ENCODE peak calls at places on chromosomes 13 and 19, in eight cellular contexts. X is BE2C; S is Calu3; G is HS-5; R is NCI-H1092 treated with DMSO at 0.1 percent for 48 hours; T is cerebellum; O is activated CD4-positive, alpha-beta T cell treated with anti-CD3 and anti-CD28 coated beads, Interleukin-2, amount 50 U/mL, for 4 hours; A is lung. N is an unnamed sample.

GRCh38 chr19:48874309-48875135 is 2.3 kb downstream of the PPP1R15A start:
- DNase-seq in X (peak; percentile 54), S (no peak), G (peak; percentile 68), R (no peak), T (no peak), O (no peak), A (no peak), N (peak; percentile 70)

GRCh38 chr19:3977242-3978143 is 6.6 kb upstream of the DAPK3 start:
- DNase-seq in X (peak; percentile 50), S (no peak), G (no peak), R (no peak), T (no peak), O (no peak), A (no peak), N (no peak)

GRCh38 chr19:55440411-55441105 is 2.5 kb downstream of the SHISA7 start:
- DNase-seq in X (peak; percentile 73), S (no peak), G (no peak), R (no peak), T (no peak), O (no peak), A (no peak), N (no peak)

GRCh38 chr19:16349551-16350171 is 25.0 kb downstream of the KLF2 start:
- DNase-seq in X (no peak), S (no peak), G (no peak), R (no peak), T (no peak), O (no peak), A (no peak), N (no peak)

GRCh38 chr13:21757721-21758120 is 86.8 kb downstream of the FGF9 start:
- DNase-seq in X (no peak), S (no peak), G (no peak), R (no peak), T (no peak), O (no peak), A (no peak), N (no peak)

GRCh38 chr19:8731428-8732169 is 10.2 kb downstream of the OR2Z1 start:
- DNase-seq in X (no peak), S (no peak), G (no peak), R (no peak), T (no peak), O (no peak), A (no peak), N (no peak)

GRCh38 chr19:575527-576506 is 3.4 kb downstream of the BSG start:
- DNase-seq in X (peak; percentile 61), S (no peak), G (no peak), R (no peak), T (peak; percentile 41), O (no peak), A (no peak), N (no peak)

GRCh38 chr13:20191902-20192469 is 752 bp downstream of the GJB2 start:
- DNase-seq in X (no peak), S (peak; percentile 28), G (no peak), R (no peak), T (no peak), O (no peak), A (no peak), N (no peak)

GRCh38 chr19:42132851-42133528 is 744 bp upstream of the POU2F2 start:
- DNase-seq in X (peak; percentile 69), S (peak; percentile 92), G (no peak), R (peak; percentile 57), T (peak; percentile 95), O (peak; percentile 75), A (peak; percentile 51), N (peak; percentile 23)

GRCh38 chr19:52700673-52701072 is 34.2 kb downstream of the ZNF611 start:
- DNase-seq in X (no peak), S (no peak), G (no peak), R (no peak), T (no peak), O (no peak), A (no peak), N (no peak)

GRCh38 chr13:40974460-40975407 is 44.4 kb downstream of the ELF1 start:
- DNase-seq in X (peak; percentile 12), S (peak; percentile 30), G (no peak), R (no peak), T (no peak), O (no peak), A (no peak), N (peak; percentile 1)

GRCh38 chr13:107035778-107036177 is 467.8 kb upstream of the ARGLU1 start:
- DNase-seq in X (no peak), S (no peak), G (peak; percentile 2), R (no peak), T (no peak), O (no peak), A (no peak), N (no peak)

GRCh38 chr19:5967994-5968430 is 9.9 kb downstream of the RANBP3 start:
- DNase-seq in X (peak; percentile 70), S (peak; percentile 57), G (no peak), R (peak; percentile 26), T (peak; percentile 82), O (peak; percentile 53), A (peak; percentile 65), N (no peak)

GRCh38 chr13:111382877-111383276 is 62.4 kb downstream of the TEX29 start:
- DNase-seq in X (no peak), S (no peak), G (no peak), R (no peak), T (no peak), O (no peak), A (no peak), N (no peak)

GRCh38 chr13:110340812-110341444 is 33.8 kb downstream of the COL4A2 start:
- DNase-seq in X (no peak), S (no peak), G (no peak), R (no peak), T (no peak), O (peak; percentile 36), A (peak; percentile 59), N (no peak)

GRCh38 chr19:38711726-38712153 is 32.5 kb downstream of the CAPN12 start:
- DNase-seq in X (no peak), S (no peak), G (peak; percentile 47), R (no peak), T (no peak), O (no peak), A (peak; percentile 72), N (peak; percentile 88)

GRCh38 chr19:28558783-28559182 is 654.2 kb downstream of the UQCRFS1 start:
- DNase-seq in X (no peak), S (no peak), G (no peak), R (no peak), T (no peak), O (no peak), A (peak; percentile 7), N (no peak)

GRCh38 chr13:19818223-19818842 is 35.6 kb upstream of the PSPC1 start:
- DNase-seq in X (peak; percentile 52), S (peak; percentile 11), G (no peak), R (no peak), T (no peak), O (peak; percentile 14), A (peak; percentile 74), N (no peak)

GRCh38 chr13:102517959-102518358 is 78.8 kb upstream of the TPP2 start:
- DNase-seq in X (no peak), S (no peak), G (peak; percentile 3), R (no peak), T (no peak), O (no peak), A (no peak), N (no peak)

GRCh38 chr19:10289167-10289835 is 451 bp upstream of the ICAM5 start:
- DNase-seq in X (peak; percentile 57), S (no peak), G (peak; percentile 80), R (peak; percentile 33), T (no peak), O (peak; percentile 61), A (peak; percentile 72), N (peak; percentile 79)

GRCh38 chr13:93700115-93700514 is 473.5 kb downstream of the GPC6 start:
- DNase-seq in X (no peak), S (no peak), G (no peak), R (no peak), T (no peak), O (no peak), A (no peak), N (no peak)

GRCh38 chr19:8491574-8491973 is 10.9 kb downstream of the PRAM1 start:
- DNase-seq in X (no peak), S (no peak), G (no peak), R (no peak), T (no peak), O (no peak), A (no peak), N (no peak)

GRCh38 chr13:76820759-76821158 is 65.4 kb downstream of the KCTD12 start:
- DNase-seq in X (no peak), S (no peak), G (no peak), R (no peak), T (no peak), O (no peak), A (no peak), N (no peak)

GRCh38 chr13:48749144-48749543 is 95.4 kb downstream of the CYSLTR2 start:
- DNase-seq in X (no peak), S (no peak), G (no peak), R (no peak), T (no peak), O (no peak), A (no peak), N (no peak)

GRCh38 chr19:40272261-40272660 is 12.9 kb downstream of the AKT2 start:
- DNase-seq in X (no peak), S (no peak), G (no peak), R (no peak), T (no peak), O (no peak), A (no peak), N (no peak)

GRCh38 chr19:3404324-3405260 is 38.2 kb downstream of the NFIC start:
- DNase-seq in X (no peak), S (no peak), G (no peak), R (no peak), T (no peak), O (no peak), A (peak; percentile 86), N (no peak)

GRCh38 chr13:40440990-40441820 is 225.2 kb downstream of the FOXO1 start:
- DNase-seq in X (peak; percentile 21), S (peak; percentile 11), G (no peak), R (no peak), T (peak; percentile 58), O (no peak), A (peak; percentile 59), N (no peak)

GRCh38 chr19:44515907-44516306 is 13.6 kb downstream of the CEACAM20 start:
- DNase-seq in X (no peak), S (no peak), G (no peak), R (no peak), T (no peak), O (no peak), A (no peak), N (no peak)

GRCh38 chr13:107834717-107835116 is 380.6 kb downstream of the LIG4 start:
- DNase-seq in X (no peak), S (no peak), G (no peak), R (no peak), T (no peak), O (no peak), A (no peak), N (no peak)

GRCh38 chr13:45361596-45362206 is 20.7 kb upstream of the TPT1 start:
- DNase-seq in X (no peak), S (peak; percentile 59), G (peak; percentile 23), R (no peak), T (no peak), O (no peak), A (no peak), N (no peak)

GRCh38 chr19:12676384-12676792 is 5.3 kb downstream of the DHPS start:
- DNase-seq in X (peak; percentile 92), S (peak; percentile 89), G (peak; percentile 51), R (peak; percentile 33), T (peak; percentile 72), O (peak; percentile 85), A (peak; percentile 88), N (peak; percentile 43)

GRCh38 chr19:45079063-45079910 is at the start of gene GEMIN7:
- DNase-seq in X (peak; percentile 89), S (peak; percentile 92), G (no peak), R (peak; percentile 53), T (peak; percentile 81), O (peak; percentile 74), A (peak; percentile 70), N (no peak)

GRCh38 chr13:94454906-94455305 is 24.6 kb downstream of the DCT start:
- DNase-seq in X (no peak), S (no peak), G (no peak), R (no peak), T (no peak), O (no peak), A (no peak), N (no peak)

GRCh38 chr13:102233566-102234208 is 168.2 kb downstream of the FGF14 start:
- DNase-seq in X (no peak), S (no peak), G (no peak), R (no peak), T (no peak), O (no peak), A (no peak), N (no peak)